ENCODE peak calls at places on chromosomes 5 and 9, in ten cellular contexts. E is ACHN; L is Right ventricle myocardium superior; Z is uterus; G is NCI-H1105; X is HTR-8/SVneo; S is fibroblast of pulmonary artery; Q is stimulated activated CD4-positive, alpha-beta T cell treated with anti-CD3 and anti-CD28 coated beads, TNF-alpha, amount 100 ng/mL, for 24 hours; R is lower leg skin; Y is RCC 7860. P is an unnamed sample.

GRCh38 chr9:98957826-98958225 is 14.1 kb downstream of the COL15A1 start:
- DNase-seq in S (no peak), X (no peak), Y (no peak), Z (peak; percentile 43), R (no peak), G (no peak), L (no peak), E (no peak), Q (no peak), P (no peak)

GRCh38 chr5:30627945-30628344 is 565.5 kb upstream of the CDH6 start:
- DNase-seq in L (no peak), Y (no peak), R (no peak), Q (no peak), E (no peak), X (no peak), G (no peak), S (no peak), Z (no peak), P (no peak)

GRCh38 chr5:146890073-146890472 is 11.5 kb upstream of the PPP2R2B start:
- DNase-seq in R (no peak), L (no peak), S (no peak), Y (no peak), X (no peak), Z (no peak), E (no peak), G (no peak), Q (no peak), P (no peak)

GRCh38 chr9:22052376-22052945 is 43.4 kb upstream of the CDKN2B start:
- DNase-seq in X (peak; percentile 41), Q (peak; percentile 30), G (no peak), S (peak; percentile 95), Z (no peak), E (peak; percentile 54), R (no peak), Y (no peak), L (no peak), P (peak; percentile 99)

GRCh38 chr9:123365881-123366528 is 10.0 kb downstream of the CRB2 start:
- DNase-seq in R (no peak), Y (no peak), S (no peak), L (no peak), Z (no peak), G (no peak), X (no peak), Q (no peak), E (no peak), P (no peak)

GRCh38 chr5:170173227-170173626 is 59.6 kb upstream of the C5orf58 start:
- DNase-seq in Q (no peak), E (no peak), G (no peak), S (no peak), X (peak; percentile 67), R (no peak), Y (peak; percentile 11), L (no peak), Z (no peak), P (peak; percentile 34)

GRCh38 chr5:56733580-56733979 is 81.8 kb upstream of the MAP3K1 start:
- DNase-seq in L (no peak), X (no peak), E (no peak), Y (no peak), G (no peak), R (no peak), Z (no peak), Q (no peak), S (no peak), P (no peak)

GRCh38 chr9:127093319-127094020 is 29.0 kb downstream of the ANGPTL2 start:
- DNase-seq in R (no peak), S (no peak), E (no peak), Y (no peak), G (no peak), L (no peak), Q (no peak), Z (no peak), X (no peak), P (no peak)

GRCh38 chr5:16952968-16953671 is 17.0 kb upstream of the MYO10 start:
- DNase-seq in G (no peak), Z (no peak), Q (no peak), S (no peak), Y (peak; percentile 47), R (no peak), L (no peak), E (no peak), X (no peak), P (no peak)

GRCh38 chr5:161745392-161745791 is 59.9 kb downstream of the GABRA6 start:
- DNase-seq in L (no peak), Y (no peak), Z (no peak), R (no peak), Q (no peak), S (no peak), E (no peak), G (no peak), X (no peak), P (no peak)

GRCh38 chr5:53403758-53404157 is 76.7 kb upstream of the FST start:
- DNase-seq in E (no peak), G (no peak), Y (no peak), X (peak; percentile 25), Z (no peak), S (peak; percentile 52), R (no peak), Q (no peak), L (no peak), P (no peak)

GRCh38 chr9:3746296-3747275 is 220.8 kb upstream of the RFX3 start:
- DNase-seq in E (peak; percentile 82), X (peak; percentile 53), R (no peak), G (no peak), S (peak; percentile 69), L (no peak), Z (no peak), Y (peak; percentile 87), Q (peak; percentile 14), P (peak; percentile 89)

GRCh38 chr5:56155085-56155484 is 78.0 kb downstream of the ANKRD55 start:
- DNase-seq in X (no peak), Q (no peak), S (peak; percentile 49), R (no peak), E (no peak), G (no peak), Z (no peak), Y (no peak), L (no peak), P (no peak)

GRCh38 chr5:12959744-12960143 is 984.7 kb downstream of the DNAH5 start:
- DNase-seq in Z (no peak), Q (no peak), S (no peak), Y (no peak), X (no peak), R (no peak), L (no peak), E (no peak), G (no peak), P (no peak)

GRCh38 chr9:17018001-17018491 is 116.8 kb upstream of the CNTLN start:
- DNase-seq in Q (no peak), L (peak; percentile 44), X (no peak), R (peak; percentile 68), G (no peak), Y (no peak), E (no peak), S (peak; percentile 16), Z (no peak), P (peak; percentile 1)

GRCh38 chr9:19424176-19424779 is 15.5 kb downstream of the ACER2 start:
- DNase-seq in R (no peak), Y (no peak), Q (no peak), G (no peak), L (no peak), E (no peak), X (no peak), S (peak; percentile 77), Z (no peak), P (no peak)

GRCh38 chr5:137778772-137779564 is 24.8 kb upstream of the HNRNPA0 start:
- DNase-seq in L (no peak), G (no peak), S (peak; percentile 68), Q (no peak), R (no peak), E (peak; percentile 38), Z (no peak), Y (peak; percentile 34), X (peak; percentile 38), P (peak; percentile 36)

GRCh38 chr5:59328801-59329296 is 564.7 kb downstream of the PDE4D start:
- DNase-seq in S (peak; percentile 68), E (peak; percentile 80), Q (no peak), L (peak; percentile 46), Z (no peak), R (no peak), X (peak; percentile 1), G (peak; percentile 33), Y (peak; percentile 31), P (peak; percentile 94)

GRCh38 chr5:80988419-80988925 is 28.3 kb downstream of the RASGRF2 start:
- DNase-seq in Q (no peak), Y (no peak), L (no peak), Z (no peak), X (no peak), S (no peak), R (no peak), E (no peak), G (no peak), P (no peak)

GRCh38 chr5:14397717-14398116 is 183.9 kb upstream of the OTULINL start:
- DNase-seq in E (peak; percentile 83), Q (no peak), R (no peak), L (no peak), S (peak; percentile 83), X (no peak), Y (peak; percentile 81), G (no peak), Z (peak; percentile 38), P (peak; percentile 80)

GRCh38 chr9:127333326-127334064 is 63.5 kb upstream of the SLC2A8 start:
- DNase-seq in X (no peak), R (no peak), Q (no peak), Z (peak; percentile 45), L (no peak), Y (no peak), S (no peak), G (no peak), E (no peak), P (no peak)

GRCh38 chr5:15993334-15993733 is 186.3 kb downstream of the MARCHF11 start:
- DNase-seq in Y (peak; percentile 67), Q (no peak), Z (no peak), R (no peak), X (no peak), L (no peak), G (no peak), E (peak; percentile 69), S (peak; percentile 46), P (peak; percentile 82)

GRCh38 chr5:34452170-34452828 is 203.8 kb upstream of the RAI14 start:
- DNase-seq in Q (no peak), Y (no peak), R (no peak), G (no peak), E (no peak), Z (no peak), S (peak; percentile 37), X (no peak), L (no peak), P (peak; percentile 54)

GRCh38 chr5:8710426-8710930 is 835.4 kb downstream of the SEMA5A start:
- DNase-seq in Z (no peak), L (no peak), Y (no peak), Q (no peak), X (no peak), E (no peak), R (no peak), S (no peak), G (no peak), P (peak; percentile 21)

GRCh38 chr5:144205141-144205551 is 34.5 kb downstream of the KCTD16 start:
- DNase-seq in S (peak; percentile 52), L (peak; percentile 46), G (peak; percentile 52), Y (peak; percentile 29), E (peak; percentile 4), R (no peak), Q (no peak), X (peak; percentile 55), Z (no peak), P (no peak)

GRCh38 chr5:1511651-1512540 is 11.9 kb downstream of the LPCAT1 start:
- DNase-seq in E (peak; percentile 75), X (peak; percentile 59), S (peak; percentile 35), Y (peak; percentile 80), G (no peak), L (peak; percentile 30), R (no peak), Q (no peak), Z (peak; percentile 8), P (peak; percentile 27)

GRCh38 chr9:101620452-101620851 is 25.7 kb upstream of the PPP3R2 start:
- DNase-seq in G (no peak), Q (no peak), L (no peak), X (no peak), E (no peak), S (no peak), Y (no peak), R (no peak), Z (no peak), P (no peak)

GRCh38 chr9:76456202-76456926 is 2.6 kb upstream of the GCNT1 start:
- DNase-seq in R (no peak), L (no peak), G (peak; percentile 70), Q (no peak), Y (peak; percentile 26), S (peak; percentile 46), E (no peak), X (peak; percentile 27), Z (no peak), P (peak; percentile 67)